ENCODE peak calls at places on chromosomes 6 and 20, in ten cellular contexts. X is neural progenitor cell, Q is neural crest cell, D is coronary artery, C is AG09319, S is cardiac muscle cell, G is fibroblast of pulmonary artery, W is fibroblast of lung, P is GM12864, H is tibial artery. Z is an unnamed sample.

GRCh38 chr6:166379103-166379586 is 3.6 kb downstream of the MPC1 start:
- DNase-seq in X (no peak), Q (no peak), D (no peak), C (no peak), S (no peak), G (no peak), W (no peak), P (no peak), H (no peak), Z (no peak)

GRCh38 chr6:50257322-50257721 is 207.6 kb upstream of the DEFB112 start:
- DNase-seq in X (no peak), Q (no peak), D (no peak), C (no peak), S (no peak), G (no peak), W (no peak), P (no peak), H (no peak), Z (no peak)

GRCh38 chr20:22974354-22974753 is 60.8 kb upstream of the SSTR4 start:
- DNase-seq in X (peak), Q (no peak), D (no peak), C (no peak), S (peak), G (peak), W (no peak), P (no peak), H (no peak), Z (no peak)

GRCh38 chr6:24780206-24780605 is 5.5 kb downstream of the GMNN start:
- DNase-seq in X (no peak), Q (no peak), D (no peak), C (no peak), S (no peak), G (no peak), W (peak), P (no peak), H (no peak), Z (no peak)

GRCh38 chr6:79574636-79575035 is 37.4 kb upstream of the LCA5 start:
- DNase-seq in X (no peak), Q (no peak), D (no peak), C (no peak), S (peak), G (peak), W (peak), P (no peak), H (no peak), Z (no peak)

GRCh38 chr6:101413773-101414172 is 20.3 kb downstream of the GRIK2 start:
- DNase-seq in X (no peak), Q (no peak), D (no peak), C (no peak), S (no peak), G (no peak), W (no peak), P (no peak), H (no peak), Z (no peak)

GRCh38 chr6:133309579-133309978 is 68.4 kb downstream of the EYA4 start:
- DNase-seq in X (no peak), Q (no peak), D (no peak), C (peak), S (peak), G (peak), W (peak), P (no peak), H (no peak), Z (no peak)

GRCh38 chr20:57874141-57874540 is 164.3 kb upstream of the PMEPA1 start:
- DNase-seq in X (no peak), Q (no peak), D (no peak), C (no peak), S (no peak), G (no peak), W (no peak), P (no peak), H (peak), Z (peak)

DNA sequence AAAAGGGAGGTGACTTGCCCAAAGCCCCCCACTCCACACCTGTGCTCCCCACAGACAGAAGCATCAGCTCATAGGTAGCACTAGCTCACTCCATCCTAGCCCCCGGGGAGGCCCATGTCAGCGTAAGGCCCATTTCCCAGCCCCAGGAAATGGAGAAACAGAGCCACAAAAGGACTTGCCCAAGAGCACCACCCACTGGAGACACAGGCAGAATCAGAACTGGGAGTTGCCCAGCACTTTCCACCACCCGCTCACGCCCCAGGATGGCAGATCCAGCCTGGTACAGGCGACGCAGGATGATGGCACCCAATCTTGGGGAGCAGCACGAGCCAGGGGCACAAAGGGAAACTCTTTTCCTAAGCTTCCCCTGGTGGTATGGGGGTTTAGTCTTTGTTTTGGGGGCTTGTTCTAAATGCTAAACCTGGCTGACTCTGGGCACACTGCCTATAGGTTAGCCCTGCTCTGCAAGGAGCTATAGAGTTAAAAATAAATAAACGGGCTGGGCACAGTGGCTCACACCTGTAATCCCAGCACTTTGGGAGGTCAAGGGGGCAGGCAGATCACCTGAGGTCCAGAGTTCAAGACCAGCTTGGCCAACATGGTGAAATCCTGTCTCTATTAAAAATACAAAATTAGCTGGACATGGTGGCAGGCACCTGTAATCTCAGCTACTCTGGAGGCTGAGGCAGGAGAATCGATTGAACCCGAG is 11.8 kb downstream of the C20orf203 start:
- DNase-seq in X (no peak), Q (no peak), D (no peak), C (no peak), S (no peak), G (no peak), W (no peak), P (no peak), H (no peak), Z (no peak)
- TF ChIP-seq CTCF in X (peak), Q (no peak), D (no peak), C (no peak), S (no peak), G (no peak), W (no peak), P (no peak), H (no peak), Z (no peak)

DNA sequence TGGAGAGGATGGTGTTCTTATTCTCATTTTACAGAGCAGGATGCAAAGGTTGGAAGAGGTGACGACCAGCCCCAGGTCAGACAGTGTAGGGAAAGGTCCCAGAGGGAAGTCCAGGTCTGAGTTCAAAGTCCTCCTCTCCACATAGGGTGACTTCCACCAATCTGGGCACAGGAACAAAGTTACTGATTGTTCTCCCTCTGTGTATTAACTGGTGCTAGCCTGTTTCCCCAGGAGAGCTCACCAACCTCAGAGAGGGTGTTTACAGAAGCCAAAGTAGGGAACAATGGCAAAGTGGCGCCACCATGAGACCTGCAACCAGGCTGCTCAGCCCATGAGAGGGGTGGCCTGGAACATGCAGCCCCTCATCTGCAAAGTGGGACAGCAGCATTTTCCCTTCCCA is 16.8 kb upstream of the SIRPB1 start:
- DNase-seq in X (no peak), Q (no peak), D (no peak), C (no peak), S (no peak), G (no peak), W (no peak), P (no peak), H (no peak), Z (no peak)
- TF ChIP-seq CTCF in X (no peak), Q (no peak), D (no peak), C (no peak), S (no peak), G (no peak), W (no peak), P (no peak), H (no peak), Z (no peak)

GRCh38 chr6:149043476-149044130 is 273.9 kb upstream of the TAB2 start:
- DNase-seq in X (peak), Q (peak), D (no peak), C (no peak), S (no peak), G (no peak), W (no peak), P (no peak), H (no peak), Z (no peak)
- TF ChIP-seq CTCF in X (peak), Q (peak), D (no peak), C (peak), S (peak), G (peak), W (peak), P (peak), H (no peak), Z (peak)

GRCh38 chr20:8895472-8895871 is 173.4 kb upstream of the PLCB4 start:
- DNase-seq in X (no peak), Q (no peak), D (no peak), C (no peak), S (no peak), G (no peak), W (no peak), P (no peak), H (no peak), Z (no peak)
- TF ChIP-seq CTCF in X (no peak), Q (no peak), D (no peak), C (no peak), S (no peak), G (no peak), W (no peak), P (no peak), H (no peak), Z (no peak)

GRCh38 chr6:35139470-35139869 is 1.7 kb downstream of the TCP11 start:
- DNase-seq in X (no peak), Q (no peak), D (no peak), C (no peak), S (no peak), G (no peak), W (no peak), P (no peak), H (no peak), Z (no peak)

GRCh38 chr6:35136185-35136584 is 5.0 kb downstream of the TCP11 start:
- DNase-seq in X (no peak), Q (no peak), D (no peak), C (no peak), S (no peak), G (no peak), W (no peak), P (no peak), H (no peak), Z (no peak)

GRCh38 chr6:35140991-35141720 is at the start of gene TCP11:
- DNase-seq in X (no peak), Q (no peak), D (no peak), C (no peak), S (peak), G (no peak), W (no peak), P (no peak), H (peak), Z (no peak)

GRCh38 chr6:35142578-35142977 is 1.4 kb upstream of the TCP11 start:
- DNase-seq in X (no peak), Q (no peak), D (no peak), C (no peak), S (no peak), G (no peak), W (no peak), P (no peak), H (no peak), Z (no peak)

GRCh38 chr6:35139924-35140524 is 1.1 kb downstream of the TCP11 start:
- DNase-seq in X (peak), Q (peak), D (no peak), C (peak), S (peak), G (peak), W (peak), P (peak), H (no peak), Z (no peak)
- TF ChIP-seq CTCF in X (peak), Q (peak), D (peak), C (peak), S (peak), G (peak), W (peak), P (peak), H (peak), Z (peak)

GRCh38 chr6:123321020-123321419 is 315.7 kb downstream of the TRDN start:
- DNase-seq in X (no peak), Q (no peak), D (no peak), C (no peak), S (no peak), G (no peak), W (no peak), P (no peak), H (no peak), Z (no peak)

GRCh38 chr6:123316733-123317323 is 319.9 kb downstream of the TRDN start:
- DNase-seq in X (peak), Q (no peak), D (no peak), C (no peak), S (peak), G (peak), W (peak), P (no peak), H (no peak), Z (no peak)
- TF ChIP-seq CTCF in X (peak), Q (peak), D (peak), C (peak), S (peak), G (peak), W (no peak), P (peak), H (peak), Z (peak)

GRCh38 chr6:132084811-132085509 is 133.8 kb upstream of the CCN2 start:
- DNase-seq in X (no peak), Q (no peak), D (no peak), C (peak), S (peak), G (peak), W (peak), P (peak), H (no peak), Z (no peak)
- TF ChIP-seq CTCF in X (no peak), Q (no peak), D (no peak), C (no peak), S (no peak), G (no peak), W (no peak), P (no peak), H (no peak), Z (no peak)

GRCh38 chr6:143140767-143141166 is 80.1 kb downstream of the AIG1 start:
- DNase-seq in X (no peak), Q (no peak), D (no peak), C (no peak), S (no peak), G (no peak), W (no peak), P (no peak), H (no peak), Z (no peak)

GRCh38 chr6:143136647-143137046 is 76.0 kb downstream of the AIG1 start:
- DNase-seq in X (no peak), Q (no peak), D (no peak), C (no peak), S (no peak), G (no peak), W (no peak), P (no peak), H (no peak), Z (no peak)

GRCh38 chr6:143135326-143135725 is 74.6 kb downstream of the AIG1 start:
- DNase-seq in X (no peak), Q (no peak), D (no peak), C (no peak), S (no peak), G (no peak), W (no peak), P (no peak), H (no peak), Z (no peak)

GRCh38 chr6:143139239-143139784 is 78.6 kb downstream of the AIG1 start:
- DNase-seq in X (no peak), Q (no peak), D (no peak), C (no peak), S (no peak), G (no peak), W (no peak), P (no peak), H (no peak), Z (no peak)

DNA sequence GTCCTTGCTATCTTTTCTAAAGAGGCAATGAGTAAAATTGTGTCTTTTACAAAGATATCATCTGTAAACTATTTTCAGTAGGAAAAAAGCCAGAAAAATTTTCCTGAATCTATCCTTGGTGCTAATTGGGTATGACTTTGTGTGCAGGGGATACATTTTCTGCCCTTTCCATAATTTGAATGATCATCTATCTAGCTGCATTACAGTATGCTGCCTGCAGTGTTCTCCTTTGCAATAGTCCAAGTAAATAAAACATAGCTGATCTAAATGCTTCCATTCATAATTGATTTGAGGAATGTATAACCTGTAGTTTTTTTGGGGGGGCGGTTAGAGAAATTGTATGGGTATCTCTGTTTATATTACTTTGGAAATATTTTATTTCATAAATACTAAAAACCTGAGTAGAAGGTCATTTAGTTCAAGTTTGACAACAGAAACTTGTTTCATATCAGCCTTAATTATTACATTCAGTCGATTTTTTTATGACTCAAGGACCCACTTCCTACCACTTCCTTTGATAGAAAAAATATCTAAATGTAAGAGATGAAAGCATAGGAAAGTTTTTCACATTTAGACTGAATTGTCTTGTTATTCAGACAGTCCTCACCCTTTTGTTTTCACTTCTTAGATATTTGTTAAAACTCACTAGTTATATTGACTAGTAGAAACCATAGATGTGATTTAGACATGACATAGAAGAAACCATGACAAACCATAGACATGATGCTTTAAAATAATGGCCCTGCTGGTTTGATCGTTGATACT is 75.3 kb downstream of the AIG1 start:
- DNase-seq in X (no peak), Q (no peak), D (no peak), C (no peak), S (no peak), G (no peak), W (no peak), P (no peak), H (no peak), Z (no peak)
- TF ChIP-seq CTCF in X (no peak), Q (no peak), D (no peak), C (no peak), S (no peak), G (no peak), W (no peak), P (no peak), H (no peak), Z (no peak)

GRCh38 chr20:13703265-13703664 is 64.5 kb upstream of the TASP1 start:
- DNase-seq in X (no peak), Q (no peak), D (no peak), C (no peak), S (no peak), G (no peak), W (no peak), P (no peak), H (no peak), Z (no peak)
- TF ChIP-seq CTCF in X (peak), Q (no peak), D (no peak), C (no peak), S (no peak), G (no peak), W (no peak), P (no peak), H (no peak), Z (no peak)

DNA sequence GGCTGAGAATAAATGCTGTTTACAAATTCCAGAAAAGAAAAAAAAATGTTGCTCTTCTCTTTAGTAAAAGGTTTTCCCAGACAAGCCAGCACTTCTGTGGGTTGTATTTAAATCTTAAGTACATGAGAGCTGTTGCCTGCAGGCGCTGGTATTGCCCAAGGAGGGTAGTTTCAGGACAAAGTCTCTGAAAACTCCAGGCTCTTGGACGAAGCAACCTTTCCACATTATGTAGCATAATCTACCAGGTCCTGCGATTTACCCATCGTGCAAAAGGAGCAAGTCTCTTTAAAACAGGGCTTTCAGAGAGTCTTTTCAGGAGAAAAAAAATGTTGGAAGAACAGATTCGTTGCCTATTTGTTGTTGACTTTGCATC is 65.6 kb downstream of the PLG start:
- DNase-seq in X (no peak), Q (no peak), D (no peak), C (no peak), S (no peak), G (no peak), W (no peak), P (no peak), H (no peak), Z (no peak)
- TF ChIP-seq CTCF in X (no peak), Q (peak), D (no peak), C (no peak), S (no peak), G (no peak), W (no peak), P (no peak), H (no peak), Z (peak)

Z was measured in osteocyte.